ENCODE peak calls at places on chromosomes 16 and 17, in seven cellular contexts. Z is HCT116, G is GM12878, S is H1, H is SK-N-SH, F is K562, W is HepG2. A is an unnamed sample.

GRCh38 chr17:63838586-63839184 is 3.8 kb downstream of the SMARCD2 start:
- DNase-seq in Z (no peak), G (no peak), S (no peak), H (no peak), F (no peak), W (no peak), A (no peak)

GRCh38 chr16:56481468-56482112 is 30.2 kb downstream of the OGFOD1 start:
- DNase-seq in Z (no peak), G (no peak), S (no peak), H (no peak), F (no peak), W (no peak), A (no peak)

GRCh38 chr16:27097671-27098275 is 31.0 kb downstream of the C16orf82 start:
- DNase-seq in Z (no peak), G (no peak), S (no peak), H (no peak), F (no peak), W (no peak), A (no peak)

GRCh38 chr17:8124350-8125195 is 667 bp upstream of the HES7 start:
- DNase-seq in Z (no peak), G (no peak), S (no peak), H (no peak), F (peak), W (no peak), A (no peak)

GRCh38 chr17:7262192-7263070 is at the start of gene CLDN7:
- DNase-seq in Z (peak), G (no peak), S (peak), H (peak), F (no peak), W (no peak), A (no peak)

GRCh38 chr17:19867094-19867653 is 562 bp downstream of the ULK2 start:
- DNase-seq in Z (peak), G (no peak), S (no peak), H (peak), F (no peak), W (peak), A (peak)

GRCh38 chr16:83100679-83101078 is 473.9 kb downstream of the CDH13 start:
- DNase-seq in Z (no peak), G (no peak), S (no peak), H (no peak), F (no peak), W (no peak), A (no peak)

GRCh38 chr17:40179923-40180659 is 2.8 kb downstream of the RAPGEFL1 start:
- DNase-seq in Z (no peak), G (no peak), S (no peak), H (no peak), F (no peak), W (no peak), A (no peak)

GRCh38 chr16:58187092-58187491 is 10.8 kb downstream of the CSNK2A2 start:
- DNase-seq in Z (no peak), G (no peak), S (no peak), H (no peak), F (no peak), W (no peak), A (no peak)

GRCh38 chr16:74730049-74730683 is 29.5 kb upstream of the MLKL start:
- DNase-seq in Z (no peak), G (no peak), S (no peak), H (no peak), F (no peak), W (no peak), A (no peak)

GRCh38 chr16:22081050-22081449 is 11.3 kb upstream of the VWA3A start:
- DNase-seq in Z (no peak), G (no peak), S (no peak), H (no peak), F (no peak), W (no peak), A (no peak)

GRCh38 chr16:71367243-71367976 is 8.9 kb downstream of the CALB2 start:
- DNase-seq in Z (peak), G (peak), S (peak), H (peak), F (peak), W (peak), A (peak)

GRCh38 chr17:29504711-29505110 is 62.1 kb downstream of the ABHD15 start:
- DNase-seq in Z (no peak), G (no peak), S (no peak), H (no peak), F (no peak), W (no peak), A (no peak)

GRCh38 chr17:43645765-43646481 is 15.8 kb downstream of the MEOX1 start:
- DNase-seq in Z (no peak), G (no peak), S (no peak), H (peak), F (no peak), W (no peak), A (no peak)

GRCh38 chr17:67605259-67605912 is 112.3 kb upstream of the NOL11 start:
- DNase-seq in Z (no peak), G (no peak), S (no peak), H (peak), F (no peak), W (no peak), A (no peak)

GRCh38 chr16:69166221-69166833 is 20.6 kb upstream of the SNTB2 start:
- DNase-seq in Z (no peak), G (no peak), S (no peak), H (no peak), F (no peak), W (no peak), A (no peak)

GRCh38 chr16:54503011-54503410 is 216.4 kb upstream of the IRX3 start:
- DNase-seq in Z (no peak), G (no peak), S (no peak), H (no peak), F (no peak), W (no peak), A (no peak)

GRCh38 chr17:71055128-71055527 is 885.8 kb downstream of the KCNJ2 start:
- DNase-seq in Z (no peak), G (no peak), S (no peak), H (no peak), F (no peak), W (no peak), A (no peak)

GRCh38 chr17:2181206-2181983 is 122.2 kb downstream of the SMG6 start:
- DNase-seq in Z (no peak), G (no peak), S (no peak), H (no peak), F (no peak), W (no peak), A (no peak)

GRCh38 chr17:73292031-73292531 is 19.7 kb downstream of the CDC42EP4 start:
- DNase-seq in Z (peak), G (no peak), S (no peak), H (peak), F (peak), W (no peak), A (no peak)

GRCh38 chr16:2476345-2476720 is 1.4 kb downstream of the TBC1D24 start:
- DNase-seq in Z (no peak), G (no peak), S (no peak), H (no peak), F (no peak), W (no peak), A (no peak)

GRCh38 chr16:86202760-86203426 is 303.9 kb downstream of the IRF8 start:
- DNase-seq in Z (no peak), G (no peak), S (no peak), H (no peak), F (no peak), W (no peak), A (no peak)

GRCh38 chr16:21684199-21684598 is 20.4 kb downstream of the OTOA start:
- DNase-seq in Z (peak), G (no peak), S (no peak), H (peak), F (peak), W (peak), A (no peak)

GRCh38 chr16:50271148-50272041 is 5.0 kb downstream of the ADCY7 start:
- DNase-seq in Z (no peak), G (no peak), S (no peak), H (no peak), F (peak), W (peak), A (no peak)

GRCh38 chr16:30340621-30341020 is 14.5 kb downstream of the CD2BP2 start:
- DNase-seq in Z (no peak), G (no peak), S (no peak), H (no peak), F (no peak), W (no peak), A (no peak)

GRCh38 chr16:15775663-15776304 is 81.0 kb downstream of the MYH11 start:
- DNase-seq in Z (no peak), G (no peak), S (no peak), H (no peak), F (no peak), W (no peak), A (no peak)

GRCh38 chr16:16109453-16110110 is 113.7 kb downstream of the ABCC6 start:
- DNase-seq in Z (no peak), G (no peak), S (no peak), H (no peak), F (no peak), W (no peak), A (no peak)

DNA sequence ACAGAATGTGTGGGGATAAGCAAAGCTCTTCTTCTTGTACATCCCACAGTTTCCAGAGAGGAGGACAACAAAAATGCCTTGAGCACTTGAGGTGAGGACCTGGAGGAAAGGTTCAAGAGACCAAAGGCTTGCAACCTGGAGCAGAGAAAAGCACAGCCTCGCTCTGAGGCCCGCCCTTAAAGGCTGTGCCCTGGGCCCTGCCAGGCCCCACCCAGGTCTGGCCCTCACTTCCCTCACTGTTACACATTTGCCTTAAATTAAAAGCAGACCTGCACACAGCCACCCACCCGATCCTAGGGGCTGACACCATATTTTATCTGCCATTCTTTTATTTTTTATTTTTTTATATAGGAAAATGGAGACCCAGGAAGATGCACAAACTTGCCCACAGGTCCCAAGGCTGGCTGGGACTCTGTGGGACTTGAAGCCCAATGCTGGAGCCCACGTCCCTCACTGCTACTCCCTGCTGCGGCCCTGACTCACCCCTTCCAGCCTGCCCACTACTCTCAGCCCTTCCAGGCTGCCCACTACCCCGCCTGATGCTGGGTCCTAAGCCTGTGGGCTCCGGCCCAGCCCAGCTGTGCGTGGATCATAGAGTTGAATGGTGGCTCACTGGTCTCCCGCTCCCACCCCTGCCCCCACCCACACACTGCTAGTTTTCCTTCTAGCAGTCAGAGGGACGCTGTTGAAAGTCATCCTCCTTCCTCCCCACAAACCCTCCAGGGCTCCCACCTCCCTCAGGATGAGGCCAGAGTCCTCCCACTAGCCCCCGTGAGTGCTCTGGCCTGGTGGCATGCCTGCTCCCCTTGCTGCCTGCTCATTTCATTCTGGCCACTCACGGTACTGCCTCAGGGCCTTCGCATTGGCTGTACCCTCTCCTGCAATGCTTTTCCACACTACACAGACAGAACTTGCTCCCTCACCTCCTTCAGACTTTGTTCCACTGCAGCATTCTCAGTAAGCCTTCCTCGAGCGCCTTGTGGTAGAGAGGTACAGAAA is 77.6 kb upstream of the MED9 start:
- DNase-seq in Z (no peak), G (no peak), S (no peak), H (peak), F (no peak), W (no peak), A (no peak)
- TF ChIP-seq YY1 in Z (no peak), G (no peak), S (no peak), H (no peak), F (no peak), W (no peak), A (no peak)

DNA sequence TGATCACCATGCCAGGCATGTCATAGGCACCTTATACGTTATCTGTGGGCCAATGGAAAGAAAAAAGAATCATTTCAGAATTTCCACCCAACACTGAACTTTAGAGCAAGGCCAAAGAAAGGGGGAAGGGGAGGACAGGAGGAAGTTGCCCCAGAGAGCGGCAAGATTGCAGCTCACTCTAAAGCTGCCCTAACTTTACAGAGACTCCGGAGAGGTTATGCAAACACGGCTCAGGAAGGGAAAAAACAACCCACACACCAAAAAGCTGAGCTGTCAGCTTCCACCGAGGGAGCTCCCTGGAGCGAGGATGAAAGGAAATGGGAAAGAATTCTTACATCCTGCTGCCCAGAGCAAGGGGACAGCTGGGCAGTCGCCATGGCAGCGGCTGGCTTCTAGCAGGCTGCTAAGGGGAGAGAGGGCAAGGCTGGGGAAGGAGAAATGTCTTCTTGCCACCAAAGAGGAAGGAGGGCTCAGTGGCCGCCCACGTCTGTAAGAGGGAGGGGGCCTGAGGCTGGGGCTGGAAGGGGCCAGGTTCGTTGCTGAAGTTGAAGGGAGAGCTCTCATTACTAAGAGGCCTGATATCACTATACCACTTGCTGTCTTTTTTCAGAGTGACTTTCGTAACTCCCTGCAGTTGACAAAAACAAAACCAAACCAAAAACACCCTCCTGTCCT is 18.2 kb downstream of the COTL1 start:
- DNase-seq in Z (no peak), G (no peak), S (peak), H (peak), F (peak), W (peak), A (peak)
- H3K4me3 ChIP-seq in Z (no peak), G (peak), S (no peak), H (peak), F (no peak), W (peak), A (no peak)

DNA sequence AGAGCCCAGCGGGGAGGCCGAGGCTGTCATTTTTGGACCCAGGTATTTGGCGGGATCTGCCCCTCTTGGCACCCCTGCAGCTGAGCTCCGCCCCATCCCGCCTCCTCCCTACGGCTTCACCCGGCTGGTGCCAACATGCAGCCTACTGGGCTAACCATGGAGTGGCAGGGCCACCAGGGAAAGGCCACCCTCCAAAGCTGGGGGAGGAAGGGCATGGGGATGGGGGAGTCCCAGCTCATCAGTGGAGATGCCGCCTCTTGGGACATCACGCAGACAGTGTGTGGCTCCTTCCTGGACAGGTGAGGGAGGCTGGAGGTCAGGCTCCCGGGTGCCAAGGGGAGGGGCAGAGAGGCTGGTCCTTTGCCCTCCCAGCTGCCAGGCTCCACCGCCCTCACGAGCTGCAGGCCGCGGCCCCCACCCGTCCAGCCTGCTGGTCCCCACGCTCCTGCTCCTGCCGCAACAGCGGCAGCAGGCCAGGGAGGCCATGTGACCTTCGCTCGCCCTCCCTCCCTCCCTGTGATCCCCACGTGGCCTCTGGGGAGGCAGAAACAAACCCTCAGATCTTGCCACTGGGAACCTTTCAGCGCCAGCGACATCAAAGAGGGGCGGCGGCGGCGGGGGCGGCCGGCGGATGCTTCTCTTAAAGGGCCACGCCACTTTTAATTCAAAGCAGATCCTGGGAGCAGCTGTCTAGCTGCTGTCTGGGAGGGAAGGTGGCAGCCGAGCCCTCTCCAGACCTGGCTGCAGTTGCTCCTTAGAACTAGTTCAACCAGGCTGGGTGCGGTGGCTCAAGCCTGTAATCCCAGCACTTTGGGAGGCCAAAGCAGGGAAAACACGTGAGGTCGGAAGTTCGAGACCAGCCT is 6.8 kb upstream of the NOTUM start:
- DNase-seq in Z (peak), G (peak), S (peak), H (peak), F (peak), W (peak), A (peak)
- TF ChIP-seq YY1 in Z (peak), G (peak), S (no peak), H (no peak), F (no peak), W (peak), A (no peak)

DNA sequence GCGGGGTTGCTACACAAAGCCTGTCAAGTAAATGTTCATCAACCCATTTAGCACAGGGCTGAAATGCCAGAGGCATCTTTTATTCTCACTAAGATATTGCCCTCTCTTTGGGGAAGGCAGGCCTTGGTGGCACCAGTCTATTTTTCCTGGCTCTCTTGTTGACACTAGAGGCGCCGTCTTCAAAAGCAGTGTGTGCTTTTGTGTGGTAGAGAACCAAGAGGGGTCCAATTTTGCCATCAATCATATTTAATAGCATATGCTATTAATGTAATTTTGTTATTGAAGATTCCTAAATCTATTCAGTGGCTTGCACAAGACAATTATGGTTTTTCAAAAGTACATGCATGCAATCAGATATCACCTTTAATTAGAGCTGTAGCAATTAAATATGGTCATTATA is 514.5 kb upstream of the SALL1 start:
- DNase-seq in Z (no peak), G (no peak), S (no peak), H (no peak), F (no peak), W (no peak), A (no peak)
- H3K4me3 ChIP-seq in Z (no peak), G (no peak), S (no peak), H (no peak), F (no peak), W (no peak), A (no peak)

DNA sequence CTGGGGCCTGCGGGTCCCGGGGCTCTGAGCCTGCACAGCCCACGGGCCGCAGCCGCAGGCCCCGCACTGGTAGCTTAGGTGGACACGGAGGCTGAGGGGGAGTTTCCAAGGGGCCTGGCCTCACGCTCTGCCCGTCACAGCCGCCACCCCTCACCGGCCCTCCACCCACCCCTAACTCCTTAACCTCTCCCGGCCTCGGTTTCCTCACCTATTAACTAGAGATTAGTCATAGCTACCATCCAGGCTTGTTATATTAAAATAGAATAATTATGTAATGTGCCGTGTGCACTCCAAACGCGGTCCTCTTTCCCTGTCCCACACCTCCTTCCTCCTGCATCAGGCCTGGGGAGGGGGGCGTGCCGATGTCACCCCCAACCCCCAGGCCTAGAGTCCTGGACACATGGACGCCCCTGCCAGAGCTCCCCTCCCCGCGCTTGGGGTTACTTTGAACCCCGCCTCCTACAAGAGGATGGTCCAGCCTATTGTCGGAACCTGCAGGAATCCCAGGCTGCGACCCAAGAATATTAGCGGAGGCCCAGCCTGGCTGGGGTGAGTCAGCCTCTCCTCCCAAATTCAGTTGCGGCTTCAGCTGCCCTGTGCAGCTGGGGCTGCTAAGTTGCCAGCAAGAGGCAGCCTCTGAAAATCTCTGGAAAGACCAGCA is 17.3 kb downstream of the SOCS3 start:
- DNase-seq in Z (peak), G (no peak), S (no peak), H (peak), F (no peak), W (no peak), A (no peak)
- TF ChIP-seq YY1 in Z (no peak), G (no peak), S (no peak), H (peak), F (no peak), W (no peak), A (no peak)

GRCh38 chr16:11581677-11582076 is 5.0 kb downstream of the LITAF start:
- DNase-seq in Z (no peak), G (no peak), S (no peak), H (no peak), F (no peak), W (no peak), A (no peak)

GRCh38 chr16:11572301-11572995 is 14.3 kb downstream of the LITAF start:
- DNase-seq in Z (no peak), G (no peak), S (no peak), H (no peak), F (no peak), W (no peak), A (no peak)

GRCh38 chr16:11575223-11575589 is 11.5 kb downstream of the LITAF start:
- DNase-seq in Z (no peak), G (no peak), S (no peak), H (no peak), F (no peak), W (no peak), A (no peak)

GRCh38 chr16:11580451-11581086 is 6.2 kb downstream of the LITAF start:
- DNase-seq in Z (no peak), G (no peak), S (no peak), H (no peak), F (no peak), W (no peak), A (no peak)

GRCh38 chr16:11576427-11577289 is 10.1 kb downstream of the LITAF start:
- DNase-seq in Z (no peak), G (peak), S (no peak), H (peak), F (no peak), W (peak), A (no peak)
- H3K4me3 ChIP-seq in Z (no peak), G (no peak), S (no peak), H (no peak), F (no peak), W (no peak), A (no peak)

A was measured in NT2/D1.